ENCODE peak calls at places on chromosomes 5 and 9, in six cellular contexts. D is neuronal stem cell, U is CD14-positive monocyte, L is HTR-8/SVneo, T is sigmoid colon, F is SJSA1. P is an unnamed sample.

GRCh38 chr5:473344-474192 is 30.6 kb downstream of the EXOC3 start:
- DNase-seq in D (peak), U (peak), L (peak), T (peak), F (peak), P (no peak)

GRCh38 chr9:135982499-135983264 is 21.5 kb upstream of the UBAC1 start:
- DNase-seq in D (no peak), U (no peak), L (no peak), T (no peak), F (no peak), P (no peak)

GRCh38 chr5:149617760-149618306 is 36.5 kb downstream of the ARHGEF37 start:
- DNase-seq in D (no peak), U (no peak), L (no peak), T (no peak), F (no peak), P (no peak)

GRCh38 chr5:115391780-115392179 is 95.3 kb upstream of the CCDC112 start:
- DNase-seq in D (no peak), U (no peak), L (no peak), T (no peak), F (no peak), P (no peak)

GRCh38 chr9:127586537-127586936 is 25.5 kb upstream of the STXBP1 start:
- DNase-seq in D (peak), U (peak), L (peak), T (peak), F (peak), P (peak)

GRCh38 chr9:19116391-19116790 is 10.9 kb downstream of the PLIN2 start:
- DNase-seq in D (no peak), U (peak), L (no peak), T (no peak), F (no peak), P (peak)

GRCh38 chr5:160539431-160539830 is 117.8 kb downstream of the PTTG1 start:
- DNase-seq in D (no peak), U (no peak), L (no peak), T (no peak), F (no peak), P (no peak)

GRCh38 chr9:98944130-98945074 is 695 bp downstream of the COL15A1 start:
- DNase-seq in D (peak), U (no peak), L (no peak), T (peak), F (peak), P (no peak)

GRCh38 chr9:19371942-19372341 is 8.1 kb downstream of the RPS6 start:
- DNase-seq in D (no peak), U (no peak), L (no peak), T (no peak), F (no peak), P (no peak)

GRCh38 chr5:163578652-163579051 is 73.2 kb downstream of the MAT2B start:
- DNase-seq in D (no peak), U (no peak), L (no peak), T (no peak), F (no peak), P (no peak)

P was measured in H4.